ENCODE peak calls at places on chromosome 10, in seven cellular contexts. One of them, this sample, is unnamed.

GRCh38 chr10:74738052-74738451 is 88.3 kb upstream of the KAT6B start:
- DNase-seq in MM.1S: peak
- DNase-seq in HepG2: no peak
- DNase-seq in lower leg skin: no peak
- DNase-seq in RWPE2: no peak
- DNase-seq in psoas muscle: no peak
- DNase-seq in AG10803: no peak
- DNase-seq in this sample: peak

GRCh38 chr10:19756919-19757318 is 59.3 kb upstream of the PLXDC2 start:
- DNase-seq in lower leg skin: no peak
- DNase-seq in HepG2: no peak
- DNase-seq in AG10803: no peak
- DNase-seq in MM.1S: no peak
- DNase-seq in RWPE2: no peak
- DNase-seq in psoas muscle: no peak
- DNase-seq in this sample: no peak

GRCh38 chr10:68598978-68599753 is 39.0 kb downstream of the TET1 start:
- DNase-seq in psoas muscle: peak
- DNase-seq in lower leg skin: peak
- DNase-seq in MM.1S: no peak
- DNase-seq in AG10803: peak
- DNase-seq in RWPE2: peak
- DNase-seq in HepG2: peak
- DNase-seq in this sample: no peak

GRCh38 chr10:60975716-60976115 is 31.7 kb upstream of the RHOBTB1 start:
- DNase-seq in psoas muscle: no peak
- DNase-seq in MM.1S: no peak
- DNase-seq in AG10803: no peak
- DNase-seq in HepG2: no peak
- DNase-seq in lower leg skin: no peak
- DNase-seq in RWPE2: no peak
- DNase-seq in this sample: no peak

GRCh38 chr10:21020545-21020944 is 123.4 kb upstream of the NEBL start:
- DNase-seq in psoas muscle: no peak
- DNase-seq in AG10803: no peak
- DNase-seq in MM.1S: peak
- DNase-seq in lower leg skin: no peak
- DNase-seq in RWPE2: no peak
- DNase-seq in HepG2: peak
- DNase-seq in this sample: peak

GRCh38 chr10:4947039-4947634 is 16.1 kb upstream of the AKR1C1 start:
- DNase-seq in lower leg skin: no peak
- DNase-seq in HepG2: peak
- DNase-seq in RWPE2: no peak
- DNase-seq in AG10803: peak
- DNase-seq in psoas muscle: no peak
- DNase-seq in MM.1S: no peak
- DNase-seq in this sample: no peak

GRCh38 chr10:86644412-86645110 is 9.8 kb upstream of the OPN4 start:
- DNase-seq in RWPE2: no peak
- DNase-seq in HepG2: peak
- DNase-seq in AG10803: peak
- DNase-seq in MM.1S: no peak
- DNase-seq in psoas muscle: no peak
- DNase-seq in lower leg skin: peak
- DNase-seq in this sample: peak

GRCh38 chr10:60977161-60978128 is 33.5 kb upstream of the RHOBTB1 start:
- DNase-seq in lower leg skin: no peak
- DNase-seq in psoas muscle: no peak
- DNase-seq in AG10803: no peak
- DNase-seq in RWPE2: no peak
- DNase-seq in MM.1S: no peak
- DNase-seq in HepG2: peak
- DNase-seq in this sample: no peak

GRCh38 chr10:125768217-125768616 is 7.4 kb downstream of the MMP21 start:
- DNase-seq in psoas muscle: no peak
- DNase-seq in HepG2: no peak
- DNase-seq in RWPE2: no peak
- DNase-seq in AG10803: peak
- DNase-seq in lower leg skin: no peak
- DNase-seq in MM.1S: no peak
- DNase-seq in this sample: no peak

GRCh38 chr10:24465899-24466615 is 257.1 kb downstream of the KIAA1217 start:
- DNase-seq in RWPE2: peak
- DNase-seq in MM.1S: peak
- DNase-seq in psoas muscle: no peak
- DNase-seq in lower leg skin: no peak
- DNase-seq in AG10803: peak
- DNase-seq in HepG2: peak
- DNase-seq in this sample: peak

GRCh38 chr10:110388682-110389052 is 83.9 kb upstream of the SMNDC1 start:
- DNase-seq in RWPE2: no peak
- DNase-seq in lower leg skin: no peak
- DNase-seq in psoas muscle: no peak
- DNase-seq in MM.1S: no peak
- DNase-seq in HepG2: no peak
- DNase-seq in AG10803: no peak
- DNase-seq in this sample: no peak

GRCh38 chr10:24858244-24858907 is 94.0 kb downstream of the PRTFDC1 start:
- DNase-seq in MM.1S: peak
- DNase-seq in HepG2: no peak
- DNase-seq in AG10803: peak
- DNase-seq in lower leg skin: no peak
- DNase-seq in RWPE2: no peak
- DNase-seq in psoas muscle: no peak
- DNase-seq in this sample: no peak

GRCh38 chr10:6274504-6274903 is 71.8 kb downstream of the PFKFB3 start:
- DNase-seq in psoas muscle: no peak
- DNase-seq in lower leg skin: no peak
- DNase-seq in MM.1S: no peak
- DNase-seq in HepG2: no peak
- DNase-seq in AG10803: no peak
- DNase-seq in RWPE2: no peak
- DNase-seq in this sample: no peak

GRCh38 chr10:95864906-95865813 is 42.6 kb upstream of the CC2D2B start:
- DNase-seq in HepG2: peak
- DNase-seq in psoas muscle: no peak
- DNase-seq in lower leg skin: peak
- DNase-seq in AG10803: peak
- DNase-seq in RWPE2: no peak
- DNase-seq in MM.1S: peak
- DNase-seq in this sample: peak

GRCh38 chr10:116800356-116800929 is 48.9 kb upstream of the ENO4 start:
- DNase-seq in psoas muscle: no peak
- DNase-seq in lower leg skin: no peak
- DNase-seq in RWPE2: no peak
- DNase-seq in AG10803: no peak
- DNase-seq in HepG2: no peak
- DNase-seq in MM.1S: no peak
- DNase-seq in this sample: no peak

GRCh38 chr10:132666733-132667612 is 119.0 kb downstream of the NKX6-2 start:
- DNase-seq in psoas muscle: peak
- DNase-seq in AG10803: no peak
- DNase-seq in lower leg skin: no peak
- DNase-seq in HepG2: no peak
- DNase-seq in MM.1S: no peak
- DNase-seq in RWPE2: peak
- DNase-seq in this sample: no peak

GRCh38 chr10:99345350-99345749 is 16.2 kb downstream of the CNNM1 start:
- DNase-seq in AG10803: peak
- DNase-seq in HepG2: no peak
- DNase-seq in MM.1S: no peak
- DNase-seq in lower leg skin: no peak
- DNase-seq in psoas muscle: no peak
- DNase-seq in RWPE2: no peak
- DNase-seq in this sample: peak

GRCh38 chr10:97334370-97335175 is at the start of gene FRAT2:
- DNase-seq in lower leg skin: peak
- DNase-seq in RWPE2: peak
- DNase-seq in AG10803: peak
- DNase-seq in HepG2: peak
- DNase-seq in MM.1S: peak
- DNase-seq in psoas muscle: peak
- DNase-seq in this sample: peak

GRCh38 chr10:97333601-97334369 is 744 bp downstream of the FRAT2 start:
- DNase-seq in AG10803: peak
- DNase-seq in psoas muscle: peak
- DNase-seq in HepG2: no peak
- DNase-seq in lower leg skin: peak
- DNase-seq in RWPE2: no peak
- DNase-seq in MM.1S: no peak
- DNase-seq in this sample: peak

GRCh38 chr10:97332586-97333350 is 1.8 kb downstream of the FRAT2 start:
- DNase-seq in RWPE2: no peak
- DNase-seq in HepG2: peak
- DNase-seq in psoas muscle: peak
- DNase-seq in AG10803: peak
- DNase-seq in MM.1S: no peak
- DNase-seq in lower leg skin: peak
- DNase-seq in this sample: peak

GRCh38 chr10:97335188-97335619 is 675 bp upstream of the FRAT2 start:
- DNase-seq in MM.1S: no peak
- DNase-seq in psoas muscle: no peak
- DNase-seq in AG10803: no peak
- DNase-seq in HepG2: no peak
- DNase-seq in lower leg skin: no peak
- DNase-seq in RWPE2: no peak
- DNase-seq in this sample: no peak

DNA sequence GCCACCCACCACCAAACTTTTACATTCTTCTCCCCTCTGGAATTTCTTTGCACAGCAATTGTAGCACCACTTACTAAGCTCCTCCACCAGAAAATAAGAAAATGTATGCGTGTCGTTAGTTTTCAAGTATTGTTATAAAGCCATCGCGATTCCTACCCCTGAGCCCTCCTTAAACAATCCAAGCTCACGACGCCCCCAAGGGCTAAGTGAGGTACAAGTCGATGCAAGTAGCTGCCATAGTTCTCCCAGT is 1.3 kb downstream of the FRAT2 start:
- DNase-seq in lower leg skin: no peak
- DNase-seq in AG10803: no peak
- DNase-seq in MM.1S: no peak
- DNase-seq in psoas muscle: no peak
- DNase-seq in HepG2: no peak
- DNase-seq in RWPE2: no peak
- DNase-seq in this sample: peak
- TF ChIP-seq CTCF in lower leg skin: no peak
- TF ChIP-seq CTCF in AG10803: peak
- TF ChIP-seq CTCF in MM.1S: no peak
- TF ChIP-seq CTCF in psoas muscle: no peak
- TF ChIP-seq CTCF in HepG2: peak
- TF ChIP-seq CTCF in RWPE2: peak
- TF ChIP-seq CTCF in this sample: no peak

GRCh38 chr10:22590115-22590514 is 124.3 kb downstream of the PIP4K2A start:
- DNase-seq in RWPE2: no peak
- DNase-seq in MM.1S: no peak
- DNase-seq in psoas muscle: no peak
- DNase-seq in AG10803: peak
- DNase-seq in HepG2: no peak
- DNase-seq in lower leg skin: no peak
- DNase-seq in this sample: no peak
- H3K4me3 ChIP-seq in RWPE2: no peak
- H3K4me3 ChIP-seq in MM.1S: no peak
- H3K4me3 ChIP-seq in psoas muscle: no peak
- H3K4me3 ChIP-seq in AG10803: no peak
- H3K4me3 ChIP-seq in HepG2: no peak
- H3K4me3 ChIP-seq in lower leg skin: no peak
- H3K4me3 ChIP-seq in this sample: no peak

DNA sequence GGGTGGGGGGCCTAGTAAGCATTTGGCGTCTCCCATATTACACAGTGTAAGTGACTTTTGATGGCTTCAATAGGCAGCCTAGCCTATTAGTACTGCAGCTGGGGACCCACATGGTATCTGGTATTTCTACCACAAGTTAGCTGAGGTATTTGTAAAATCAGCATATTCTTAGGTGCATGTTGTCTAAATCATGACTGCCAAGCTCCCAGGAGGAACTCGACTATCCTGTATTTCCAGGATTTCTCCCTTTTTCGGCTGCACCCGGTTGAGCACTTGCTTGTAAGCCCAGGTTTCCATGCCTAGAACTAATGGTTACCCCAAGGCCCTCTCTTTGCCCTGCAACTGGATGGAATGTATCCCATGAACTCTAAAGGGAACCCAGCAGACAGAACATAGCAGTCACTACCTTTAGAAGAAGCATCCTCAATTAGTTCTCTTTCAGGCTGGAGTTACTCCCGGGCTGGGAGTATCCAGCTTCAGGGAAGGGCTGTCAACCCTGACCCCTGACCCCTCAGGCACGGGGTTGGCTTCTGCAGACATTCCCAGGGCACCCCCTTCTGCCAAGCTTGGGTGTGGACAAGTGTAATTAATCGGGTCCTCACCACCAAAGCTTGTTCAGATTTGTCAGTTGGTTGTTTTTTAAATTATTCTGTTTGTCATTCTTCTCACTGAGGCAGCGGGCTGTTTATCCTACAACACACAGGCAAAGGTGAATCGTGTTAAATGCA is 90.3 kb upstream of the PARD3 start:
- DNase-seq in MM.1S: no peak
- DNase-seq in RWPE2: no peak
- DNase-seq in HepG2: no peak
- DNase-seq in lower leg skin: no peak
- DNase-seq in AG10803: no peak
- DNase-seq in psoas muscle: no peak
- DNase-seq in this sample: no peak
- TF ChIP-seq CTCF in MM.1S: no peak
- TF ChIP-seq CTCF in RWPE2: no peak
- TF ChIP-seq CTCF in HepG2: peak
- TF ChIP-seq CTCF in lower leg skin: no peak
- TF ChIP-seq CTCF in AG10803: no peak
- TF ChIP-seq CTCF in psoas muscle: no peak
- TF ChIP-seq CTCF in this sample: no peak

GRCh38 chr10:33248638-33249037 is 85.8 kb downstream of the NRP1 start:
- DNase-seq in RWPE2: no peak
- DNase-seq in AG10803: peak
- DNase-seq in HepG2: no peak
- DNase-seq in lower leg skin: no peak
- DNase-seq in MM.1S: peak
- DNase-seq in psoas muscle: no peak
- DNase-seq in this sample: peak
- H3K4me3 ChIP-seq in RWPE2: no peak
- H3K4me3 ChIP-seq in AG10803: no peak
- H3K4me3 ChIP-seq in HepG2: no peak
- H3K4me3 ChIP-seq in lower leg skin: no peak
- H3K4me3 ChIP-seq in MM.1S: no peak
- H3K4me3 ChIP-seq in psoas muscle: no peak
- H3K4me3 ChIP-seq in this sample: no peak

DNA sequence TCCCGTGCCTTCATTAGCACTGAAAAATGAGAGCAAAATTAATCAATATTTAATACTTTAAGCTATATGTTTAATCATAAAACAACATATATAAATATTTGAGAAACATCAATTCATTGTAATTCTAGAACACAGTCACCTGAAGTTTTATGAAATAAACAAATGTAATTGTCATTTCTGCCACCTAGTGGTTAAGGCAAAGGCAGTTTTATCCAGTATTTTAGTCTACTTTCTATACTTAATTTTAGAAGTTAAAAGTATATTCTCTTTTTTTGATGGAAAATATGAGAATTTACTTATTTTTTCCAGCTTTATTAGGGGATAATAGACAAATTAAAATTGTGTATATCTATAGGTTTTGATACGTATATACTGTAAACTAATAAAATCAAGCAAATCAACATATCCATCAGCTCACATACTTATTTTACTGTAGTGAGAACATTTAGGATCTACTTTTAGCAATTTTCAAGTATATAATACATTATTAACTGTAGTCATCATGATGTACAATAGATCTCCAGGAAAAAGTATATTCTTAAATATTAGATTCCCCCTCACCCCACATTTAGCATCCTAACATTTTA is 16.9 kb downstream of the PCGF6 start:
- DNase-seq in RWPE2: no peak
- DNase-seq in AG10803: peak
- DNase-seq in HepG2: peak
- DNase-seq in psoas muscle: no peak
- DNase-seq in lower leg skin: no peak
- DNase-seq in MM.1S: peak
- DNase-seq in this sample: peak
- TF ChIP-seq CTCF in RWPE2: peak
- TF ChIP-seq CTCF in AG10803: peak
- TF ChIP-seq CTCF in HepG2: peak
- TF ChIP-seq CTCF in psoas muscle: peak
- TF ChIP-seq CTCF in lower leg skin: no peak
- TF ChIP-seq CTCF in MM.1S: peak
- TF ChIP-seq CTCF in this sample: peak

This sample was measured in GM12865.